ENCODE peak calls at places on chromosomes 5 and 9, in ten cellular contexts. One of them, this sample, is unnamed. For H3K4me1, the result is how much of the 10 kb centered on the place peaks cover.

GRCh38 chr5:149256451-149256850 is 15.2 kb upstream of the AFAP1L1 start:
- DNase-seq in upper lobe of left lung: no peak
- DNase-seq in mammary epithelial cell: no peak
- DNase-seq in neuronal stem cell: no peak
- DNase-seq in stomach: no peak
- DNase-seq in tibial artery: no peak
- DNase-seq in NT2/D1: no peak
- DNase-seq in kidney: no peak
- DNase-seq in fibroblast of lung: peak
- DNase-seq in heart left ventricle: no peak
- DNase-seq in this sample: no peak

GRCh38 chr5:172617817-172618216 is 23.2 kb upstream of the NEURL1B start:
- DNase-seq in upper lobe of left lung: peak
- DNase-seq in mammary epithelial cell: no peak
- DNase-seq in neuronal stem cell: no peak
- DNase-seq in stomach: no peak
- DNase-seq in tibial artery: peak
- DNase-seq in NT2/D1: no peak
- DNase-seq in kidney: peak
- DNase-seq in fibroblast of lung: no peak
- DNase-seq in heart left ventricle: no peak
- DNase-seq in this sample: no peak

GRCh38 chr5:31824886-31825774 is 186.2 kb downstream of the PDZD2 start:
- DNase-seq in upper lobe of left lung: no peak
- DNase-seq in mammary epithelial cell: peak
- DNase-seq in neuronal stem cell: peak
- DNase-seq in stomach: peak
- DNase-seq in tibial artery: no peak
- DNase-seq in NT2/D1: peak
- DNase-seq in kidney: no peak
- DNase-seq in fibroblast of lung: peak
- DNase-seq in heart left ventricle: no peak
- DNase-seq in this sample: no peak

GRCh38 chr5:23648656-23649055 is 141.2 kb downstream of the PRDM9 start:
- DNase-seq in upper lobe of left lung: no peak
- DNase-seq in mammary epithelial cell: peak
- DNase-seq in neuronal stem cell: no peak
- DNase-seq in stomach: no peak
- DNase-seq in tibial artery: no peak
- DNase-seq in NT2/D1: no peak
- DNase-seq in kidney: no peak
- DNase-seq in fibroblast of lung: no peak
- DNase-seq in heart left ventricle: no peak
- DNase-seq in this sample: no peak

GRCh38 chr9:89505795-89506385 is 8.0 kb upstream of the SEMA4D start:
- DNase-seq in upper lobe of left lung: no peak
- DNase-seq in mammary epithelial cell: no peak
- DNase-seq in neuronal stem cell: no peak
- DNase-seq in stomach: peak
- DNase-seq in tibial artery: no peak
- DNase-seq in NT2/D1: no peak
- DNase-seq in kidney: no peak
- DNase-seq in fibroblast of lung: peak
- DNase-seq in heart left ventricle: no peak
- DNase-seq in this sample: no peak

GRCh38 chr5:6365142-6365976 is 13.0 kb downstream of the MED10 start:
- DNase-seq in upper lobe of left lung: no peak
- DNase-seq in mammary epithelial cell: no peak
- DNase-seq in neuronal stem cell: no peak
- DNase-seq in stomach: peak
- DNase-seq in tibial artery: no peak
- DNase-seq in NT2/D1: no peak
- DNase-seq in kidney: no peak
- DNase-seq in fibroblast of lung: peak
- DNase-seq in heart left ventricle: no peak
- DNase-seq in this sample: no peak

GRCh38 chr5:168176941-168177340 is 114.5 kb upstream of the WWC1 start:
- DNase-seq in upper lobe of left lung: no peak
- DNase-seq in mammary epithelial cell: no peak
- DNase-seq in neuronal stem cell: no peak
- DNase-seq in stomach: no peak
- DNase-seq in tibial artery: no peak
- DNase-seq in NT2/D1: no peak
- DNase-seq in kidney: no peak
- DNase-seq in fibroblast of lung: no peak
- DNase-seq in heart left ventricle: no peak
- DNase-seq in this sample: no peak

GRCh38 chr9:83233647-83234046 is 170.7 kb upstream of the RASEF start:
- DNase-seq in upper lobe of left lung: no peak
- DNase-seq in mammary epithelial cell: no peak
- DNase-seq in neuronal stem cell: no peak
- DNase-seq in stomach: no peak
- DNase-seq in tibial artery: no peak
- DNase-seq in NT2/D1: no peak
- DNase-seq in kidney: no peak
- DNase-seq in fibroblast of lung: no peak
- DNase-seq in heart left ventricle: no peak
- DNase-seq in this sample: no peak

GRCh38 chr5:77635617-77636422 is 2.7 kb downstream of the OTP start:
- DNase-seq in upper lobe of left lung: no peak
- DNase-seq in mammary epithelial cell: peak
- DNase-seq in neuronal stem cell: no peak
- DNase-seq in stomach: no peak
- DNase-seq in tibial artery: no peak
- DNase-seq in NT2/D1: no peak
- DNase-seq in kidney: no peak
- DNase-seq in fibroblast of lung: no peak
- DNase-seq in heart left ventricle: no peak
- DNase-seq in this sample: no peak

GRCh38 chr5:77636423-77637169 is 1.9 kb downstream of the OTP start:
- DNase-seq in upper lobe of left lung: no peak
- DNase-seq in mammary epithelial cell: no peak
- DNase-seq in neuronal stem cell: no peak
- DNase-seq in stomach: no peak
- DNase-seq in tibial artery: no peak
- DNase-seq in NT2/D1: no peak
- DNase-seq in kidney: peak
- DNase-seq in fibroblast of lung: no peak
- DNase-seq in heart left ventricle: no peak
- DNase-seq in this sample: no peak

GRCh38 chr5:77638763-77639451 is 394 bp upstream of the OTP start:
- DNase-seq in upper lobe of left lung: no peak
- DNase-seq in mammary epithelial cell: no peak
- DNase-seq in neuronal stem cell: no peak
- DNase-seq in stomach: no peak
- DNase-seq in tibial artery: no peak
- DNase-seq in NT2/D1: peak
- DNase-seq in kidney: peak
- DNase-seq in fibroblast of lung: no peak
- DNase-seq in heart left ventricle: no peak
- DNase-seq in this sample: no peak

GRCh38 chr5:77638204-77638762 is at the start of gene OTP:
- DNase-seq in upper lobe of left lung: no peak
- DNase-seq in mammary epithelial cell: no peak
- DNase-seq in neuronal stem cell: no peak
- DNase-seq in stomach: no peak
- DNase-seq in tibial artery: no peak
- DNase-seq in NT2/D1: no peak
- DNase-seq in kidney: no peak
- DNase-seq in fibroblast of lung: no peak
- DNase-seq in heart left ventricle: no peak
- DNase-seq in this sample: no peak

DNA sequence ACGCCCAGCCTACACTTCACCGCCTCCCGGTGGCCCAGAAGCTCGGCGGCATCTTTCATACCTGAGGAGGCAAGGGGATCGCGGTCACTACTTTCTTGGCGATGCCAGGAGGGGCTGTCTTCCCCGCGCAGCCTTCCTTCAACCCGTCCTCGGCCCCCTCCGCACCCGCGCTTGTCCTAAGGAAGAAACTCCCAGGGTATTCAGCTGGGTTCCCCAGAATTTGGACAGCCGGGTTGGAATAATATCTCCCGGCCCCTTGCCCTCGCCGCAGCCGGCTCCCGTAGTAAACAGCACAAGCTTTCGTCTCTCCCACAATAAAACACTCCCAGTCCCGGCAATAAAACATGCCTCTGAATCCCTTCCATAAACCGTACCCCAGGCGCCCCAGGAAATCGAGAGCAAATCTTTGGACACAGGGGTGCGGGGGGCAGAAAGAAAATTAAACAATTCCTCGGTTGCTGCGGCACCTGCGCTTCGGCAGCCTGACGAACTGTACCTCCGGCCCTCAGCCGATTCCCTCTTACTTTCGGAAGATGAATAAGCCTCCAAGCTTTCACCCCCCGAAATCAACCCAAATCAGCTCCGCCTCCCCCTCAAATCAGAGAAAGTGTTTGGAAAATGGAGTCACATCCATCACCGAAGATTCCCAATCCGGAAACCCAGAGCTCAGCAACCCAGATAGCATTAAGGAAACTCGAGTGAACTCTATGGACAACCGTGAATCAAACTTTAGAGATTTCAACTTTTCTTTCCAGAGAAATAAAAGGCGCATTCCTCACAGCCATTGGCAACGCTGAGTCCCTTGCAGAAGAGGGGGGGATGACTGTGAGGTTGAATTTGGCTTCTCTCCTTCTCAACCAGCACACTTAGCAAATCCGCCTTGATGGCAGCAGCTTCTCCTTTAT is 1.1 kb downstream of the OTP start:
- DNase-seq in upper lobe of left lung: no peak
- DNase-seq in mammary epithelial cell: no peak
- DNase-seq in neuronal stem cell: no peak
- DNase-seq in stomach: no peak
- DNase-seq in tibial artery: no peak
- DNase-seq in NT2/D1: no peak
- DNase-seq in kidney: no peak
- DNase-seq in fibroblast of lung: no peak
- DNase-seq in heart left ventricle: no peak
- DNase-seq in this sample: no peak
- H3K4me3 ChIP-seq in upper lobe of left lung: no peak
- H3K4me3 ChIP-seq in mammary epithelial cell: no peak
- H3K4me3 ChIP-seq in neuronal stem cell: no peak
- H3K4me3 ChIP-seq in stomach: peak
- H3K4me3 ChIP-seq in tibial artery: no peak
- H3K4me3 ChIP-seq in NT2/D1: no peak
- H3K4me3 ChIP-seq in kidney: no peak
- H3K4me3 ChIP-seq in fibroblast of lung: no peak
- H3K4me3 ChIP-seq in heart left ventricle: no peak
- H3K4me3 ChIP-seq in this sample: no peak

GRCh38 chr9:98373622-98374021 is 118.2 kb upstream of the TBC1D2 start:
- DNase-seq in upper lobe of left lung: no peak
- DNase-seq in mammary epithelial cell: no peak
- DNase-seq in neuronal stem cell: no peak
- DNase-seq in stomach: no peak
- DNase-seq in tibial artery: no peak
- DNase-seq in NT2/D1: no peak
- DNase-seq in kidney: no peak
- DNase-seq in fibroblast of lung: peak
- DNase-seq in heart left ventricle: no peak
- DNase-seq in this sample: no peak

GRCh38 chr9:98375138-98375726 is 119.8 kb upstream of the TBC1D2 start:
- DNase-seq in upper lobe of left lung: no peak
- DNase-seq in mammary epithelial cell: peak
- DNase-seq in neuronal stem cell: no peak
- DNase-seq in stomach: peak
- DNase-seq in tibial artery: no peak
- DNase-seq in NT2/D1: no peak
- DNase-seq in kidney: no peak
- DNase-seq in fibroblast of lung: peak
- DNase-seq in heart left ventricle: no peak
- DNase-seq in this sample: no peak

GRCh38 chr9:98372077-98372812 is 116.8 kb upstream of the TBC1D2 start:
- DNase-seq in upper lobe of left lung: no peak
- DNase-seq in mammary epithelial cell: no peak
- DNase-seq in neuronal stem cell: no peak
- DNase-seq in stomach: peak
- DNase-seq in tibial artery: no peak
- DNase-seq in NT2/D1: no peak
- DNase-seq in kidney: no peak
- DNase-seq in fibroblast of lung: no peak
- DNase-seq in heart left ventricle: no peak
- DNase-seq in this sample: no peak

GRCh38 chr9:98370976-98371315 is 115.5 kb upstream of the TBC1D2 start:
- DNase-seq in upper lobe of left lung: no peak
- DNase-seq in mammary epithelial cell: no peak
- DNase-seq in neuronal stem cell: no peak
- DNase-seq in stomach: no peak
- DNase-seq in tibial artery: no peak
- DNase-seq in NT2/D1: no peak
- DNase-seq in kidney: no peak
- DNase-seq in fibroblast of lung: no peak
- DNase-seq in heart left ventricle: no peak
- DNase-seq in this sample: no peak

GRCh38 chr9:98374385-98375051 is 119.1 kb upstream of the TBC1D2 start:
- DNase-seq in upper lobe of left lung: no peak
- DNase-seq in mammary epithelial cell: peak
- DNase-seq in neuronal stem cell: no peak
- DNase-seq in stomach: peak
- DNase-seq in tibial artery: no peak
- DNase-seq in NT2/D1: peak
- DNase-seq in kidney: no peak
- DNase-seq in fibroblast of lung: peak
- DNase-seq in heart left ventricle: no peak
- DNase-seq in this sample: no peak
- H3K4me1 ChIP-seq in upper lobe of left lung: under half
- H3K4me1 ChIP-seq in mammary epithelial cell: under half
- H3K4me1 ChIP-seq in neuronal stem cell: under half
- H3K4me1 ChIP-seq in stomach: under half
- H3K4me1 ChIP-seq in tibial artery: under half
- H3K4me1 ChIP-seq in NT2/D1: under half
- H3K4me1 ChIP-seq in kidney: under half
- H3K4me1 ChIP-seq in fibroblast of lung: under half
- H3K4me1 ChIP-seq in heart left ventricle: under half
- H3K4me1 ChIP-seq in this sample: under half

DNA sequence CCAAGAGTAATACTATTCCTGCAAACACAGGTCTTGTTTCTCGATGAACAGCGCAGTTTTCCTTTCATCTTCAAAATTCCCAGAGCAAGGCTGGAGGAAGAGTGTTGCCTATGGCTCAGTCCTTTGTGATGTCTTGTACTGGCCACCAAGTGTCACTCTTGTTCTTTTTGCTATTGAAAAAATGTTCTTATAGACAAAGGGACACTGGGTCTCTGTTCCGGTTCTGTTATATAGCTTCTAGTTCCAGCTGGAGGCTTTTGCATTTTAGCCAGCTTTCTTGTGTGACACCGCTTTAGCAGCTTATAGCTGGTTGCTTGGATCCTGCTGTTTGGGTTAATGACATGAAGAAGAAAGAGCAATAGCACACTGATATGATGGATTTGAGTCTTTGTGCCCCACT is 343.7 kb upstream of the KCNN2 start:
- DNase-seq in upper lobe of left lung: no peak
- DNase-seq in mammary epithelial cell: no peak
- DNase-seq in neuronal stem cell: peak
- DNase-seq in stomach: no peak
- DNase-seq in tibial artery: no peak
- DNase-seq in NT2/D1: peak
- DNase-seq in kidney: no peak
- DNase-seq in fibroblast of lung: no peak
- DNase-seq in heart left ventricle: no peak
- DNase-seq in this sample: peak
- H3K4me3 ChIP-seq in upper lobe of left lung: no peak
- H3K4me3 ChIP-seq in mammary epithelial cell: no peak
- H3K4me3 ChIP-seq in neuronal stem cell: no peak
- H3K4me3 ChIP-seq in stomach: no peak
- H3K4me3 ChIP-seq in tibial artery: no peak
- H3K4me3 ChIP-seq in NT2/D1: no peak
- H3K4me3 ChIP-seq in kidney: no peak
- H3K4me3 ChIP-seq in fibroblast of lung: no peak
- H3K4me3 ChIP-seq in heart left ventricle: no peak
- H3K4me3 ChIP-seq in this sample: no peak

GRCh38 chr9:93956183-93956784 is 1.1 kb upstream of the BARX1 start:
- DNase-seq in upper lobe of left lung: no peak
- DNase-seq in mammary epithelial cell: no peak
- DNase-seq in neuronal stem cell: no peak
- DNase-seq in stomach: no peak
- DNase-seq in tibial artery: no peak
- DNase-seq in NT2/D1: no peak
- DNase-seq in kidney: no peak
- DNase-seq in fibroblast of lung: no peak
- DNase-seq in heart left ventricle: no peak
- DNase-seq in this sample: no peak
- H3K4me1 ChIP-seq in upper lobe of left lung: half or more
- H3K4me1 ChIP-seq in mammary epithelial cell: under half
- H3K4me1 ChIP-seq in neuronal stem cell: under half
- H3K4me1 ChIP-seq in stomach: half or more
- H3K4me1 ChIP-seq in tibial artery: half or more
- H3K4me1 ChIP-seq in NT2/D1: under half
- H3K4me1 ChIP-seq in kidney: under half
- H3K4me1 ChIP-seq in fibroblast of lung: under half
- H3K4me1 ChIP-seq in heart left ventricle: half or more
- H3K4me1 ChIP-seq in this sample: under half

This sample was measured in iPS DF 6.9.